ENCODE peak calls at places on chromosome 10, in seven cellular contexts. M is hepatocyte, U is GM13976, I is small intestine, H is AG20443, X is iris pigment epithelial cell, O is glutamatergic neuron. B is an unnamed sample.

GRCh38 chr10:26438534-26439269 is 561 bp downstream of the APBB1IP start:
- DNase-seq in M (peak), U (peak), I (peak), H (peak), X (no peak), O (peak), B (peak)

GRCh38 chr10:132448248-132448731 is 51.3 kb downstream of the PWWP2B start:
- DNase-seq in M (peak), U (peak), I (peak), H (peak), X (no peak), O (peak), B (peak)

GRCh38 chr10:9209105-9209798 is 1154.8 kb downstream of the GATA3 start:
- DNase-seq in M (peak), U (peak), I (peak), H (peak), X (peak), O (peak), B (peak)

GRCh38 chr10:21602313-21602712 is 68.3 kb downstream of the MLLT10 start:
- DNase-seq in M (no peak), U (no peak), I (no peak), H (no peak), X (peak), O (no peak), B (no peak)

GRCh38 chr10:59337254-59337653 is 25.1 kb downstream of the FAM13C start:
- DNase-seq in M (peak), U (no peak), I (no peak), H (peak), X (peak), O (no peak), B (no peak)

GRCh38 chr10:69492746-69493462 is 41.6 kb downstream of the TSPAN15 start:
- DNase-seq in M (no peak), U (no peak), I (no peak), H (no peak), X (no peak), O (no peak), B (no peak)

GRCh38 chr10:119371704-119372663 is 164.6 kb downstream of the GRK5 start:
- DNase-seq in M (no peak), U (no peak), I (no peak), H (no peak), X (no peak), O (no peak), B (no peak)

GRCh38 chr10:82866424-82867020 is 991.5 kb downstream of the NRG3 start:
- DNase-seq in M (no peak), U (no peak), I (no peak), H (no peak), X (peak), O (no peak), B (no peak)

GRCh38 chr10:49298990-49299815 is at the start of gene C10orf71:
- DNase-seq in M (no peak), U (no peak), I (no peak), H (no peak), X (peak), O (no peak), B (no peak)

GRCh38 chr10:126080303-126080825 is 184.0 kb downstream of the FANK1 start:
- DNase-seq in M (no peak), U (no peak), I (no peak), H (no peak), X (no peak), O (no peak), B (no peak)

GRCh38 chr10:132158122-132158741 is 28.5 kb upstream of the DPYSL4 start:
- DNase-seq in M (no peak), U (peak), I (no peak), H (no peak), X (no peak), O (no peak), B (peak)

GRCh38 chr10:4546500-4546899 is 279.5 kb upstream of the AKR1E2 start:
- DNase-seq in M (peak), U (no peak), I (no peak), H (peak), X (peak), O (no peak), B (no peak)

GRCh38 chr10:35445150-35445884 is 109.0 kb downstream of the CCNY start:
- DNase-seq in M (no peak), U (no peak), I (no peak), H (no peak), X (no peak), O (no peak), B (no peak)

GRCh38 chr10:43315096-43315495 is 48.2 kb upstream of the RASGEF1A start:
- DNase-seq in M (no peak), U (peak), I (peak), H (no peak), X (no peak), O (no peak), B (no peak)

GRCh38 chr10:112934193-112934592 is 15.9 kb upstream of the TCF7L2 start:
- DNase-seq in M (no peak), U (no peak), I (no peak), H (no peak), X (no peak), O (no peak), B (no peak)

GRCh38 chr10:71572962-71573361 is 146.6 kb downstream of the C10orf105 start:
- DNase-seq in M (no peak), U (no peak), I (no peak), H (no peak), X (no peak), O (no peak), B (no peak)

GRCh38 chr10:103585011-103585405 is 91.5 kb downstream of the NEURL1 start:
- DNase-seq in M (no peak), U (no peak), I (no peak), H (no peak), X (no peak), O (no peak), B (no peak)

GRCh38 chr10:124654686-124655085 is 89.5 kb downstream of the FAM53B start:
- DNase-seq in M (no peak), U (no peak), I (no peak), H (no peak), X (no peak), O (no peak), B (no peak)

GRCh38 chr10:79493806-79494205 is 18.5 kb upstream of the EIF5AL1 start:
- DNase-seq in M (peak), U (no peak), I (no peak), H (no peak), X (no peak), O (no peak), B (no peak)

GRCh38 chr10:132186488-132187413 is at the start of gene DPYSL4:
- DNase-seq in M (peak), U (peak), I (no peak), H (peak), X (no peak), O (peak), B (peak)

GRCh38 chr10:102280397-102281015 is 35.2 kb downstream of the GBF1 start:
- DNase-seq in M (no peak), U (no peak), I (no peak), H (no peak), X (peak), O (peak), B (no peak)